ENCODE peak calls at places on chromosome 3, in six cellular contexts. Z, R, B, K, G and O are unnamed samples.

GRCh38 chr3:101279162-101279561 is 41.2 kb downstream of the IMPG2 start:
- DNase-seq in Z (no peak), R (no peak), B (no peak), K (no peak), G (no peak), O (no peak)

GRCh38 chr3:158102219-158102612 is 4.0 kb downstream of the SHOX2 start:
- DNase-seq in Z (no peak), R (no peak), B (no peak), K (no peak), G (no peak), O (no peak)

GRCh38 chr3:42709621-42710020 is 7.0 kb upstream of the HHATL start:
- DNase-seq in Z (no peak), R (no peak), B (peak), K (no peak), G (peak), O (peak)

GRCh38 chr3:189839576-189839975 is 208.4 kb downstream of the TP63 start:
- DNase-seq in Z (peak), R (no peak), B (no peak), K (no peak), G (no peak), O (no peak)

GRCh38 chr3:130565224-130565623 is 48.2 kb downstream of the COL6A6 start:
- DNase-seq in Z (no peak), R (no peak), B (no peak), K (no peak), G (no peak), O (no peak)

GRCh38 chr3:42490243-42490642 is 12.2 kb upstream of the VIPR1 start:
- DNase-seq in Z (no peak), R (no peak), B (peak), K (no peak), G (peak), O (peak)

GRCh38 chr3:70061111-70061510 is 61.6 kb downstream of the SAMMSON start:
- DNase-seq in Z (no peak), R (no peak), B (no peak), K (no peak), G (no peak), O (no peak)

GRCh38 chr3:122055215-122055614 is at the start of gene CD86:
- DNase-seq in Z (no peak), R (no peak), B (no peak), K (no peak), G (no peak), O (no peak)

GRCh38 chr3:42025388-42026138 is 63.7 kb upstream of the ULK4 start:
- DNase-seq in Z (peak), R (peak), B (peak), K (peak), G (peak), O (peak)

GRCh38 chr3:18559323-18559972 is 134.3 kb upstream of the SATB1 start:
- DNase-seq in Z (peak), R (peak), B (no peak), K (peak), G (no peak), O (no peak)

GRCh38 chr3:102106421-102107097 is 257.2 kb downstream of the NFKBIZ start:
- DNase-seq in Z (no peak), R (no peak), B (no peak), K (no peak), G (no peak), O (no peak)

GRCh38 chr3:140233702-140234101 is 298.7 kb downstream of the CLSTN2 start:
- DNase-seq in Z (no peak), R (no peak), B (no peak), K (no peak), G (no peak), O (no peak)

GRCh38 chr3:64687781-64688515 is at the start of gene ADAMTS9:
- DNase-seq in Z (peak), R (peak), B (peak), K (peak), G (peak), O (peak)

GRCh38 chr3:153051427-153052095 is 110.5 kb upstream of the RAP2B start:
- DNase-seq in Z (peak), R (no peak), B (no peak), K (no peak), G (no peak), O (no peak)

GRCh38 chr3:33949074-33949473 is 150.6 kb downstream of the PDCD6IP start:
- DNase-seq in Z (no peak), R (no peak), B (no peak), K (no peak), G (no peak), O (no peak)

GRCh38 chr3:33956211-33956610 is 157.8 kb downstream of the PDCD6IP start:
- DNase-seq in Z (no peak), R (no peak), B (no peak), K (no peak), G (no peak), O (no peak)

GRCh38 chr3:33957176-33957575 is 158.7 kb downstream of the PDCD6IP start:
- DNase-seq in Z (no peak), R (no peak), B (no peak), K (no peak), G (no peak), O (no peak)

DNA sequence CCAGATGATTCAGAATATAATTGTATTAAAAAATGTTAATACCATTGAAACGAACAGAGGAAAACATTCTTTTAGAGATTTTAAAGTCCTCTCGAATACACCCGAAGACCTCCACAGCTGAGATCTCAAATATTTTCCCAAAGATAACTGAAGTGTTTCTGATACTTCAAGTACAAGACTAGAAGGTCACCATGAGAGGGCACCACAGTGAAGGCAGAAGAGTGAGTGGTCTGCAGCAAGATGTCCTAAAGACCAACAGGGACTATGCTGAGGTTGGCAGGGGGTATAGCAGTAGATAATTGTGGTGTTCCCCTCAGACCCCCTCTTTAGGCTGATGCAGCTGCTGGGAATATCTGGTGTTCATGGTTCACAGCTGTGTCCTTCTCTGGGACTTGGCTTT is 156.5 kb downstream of the PDCD6IP start:
- DNase-seq in Z (no peak), R (no peak), B (no peak), K (no peak), G (no peak), O (no peak)
- TF ChIP-seq CTCF in Z (peak), R (peak), B (no peak), K (peak), G (no peak), O (peak)

DNA sequence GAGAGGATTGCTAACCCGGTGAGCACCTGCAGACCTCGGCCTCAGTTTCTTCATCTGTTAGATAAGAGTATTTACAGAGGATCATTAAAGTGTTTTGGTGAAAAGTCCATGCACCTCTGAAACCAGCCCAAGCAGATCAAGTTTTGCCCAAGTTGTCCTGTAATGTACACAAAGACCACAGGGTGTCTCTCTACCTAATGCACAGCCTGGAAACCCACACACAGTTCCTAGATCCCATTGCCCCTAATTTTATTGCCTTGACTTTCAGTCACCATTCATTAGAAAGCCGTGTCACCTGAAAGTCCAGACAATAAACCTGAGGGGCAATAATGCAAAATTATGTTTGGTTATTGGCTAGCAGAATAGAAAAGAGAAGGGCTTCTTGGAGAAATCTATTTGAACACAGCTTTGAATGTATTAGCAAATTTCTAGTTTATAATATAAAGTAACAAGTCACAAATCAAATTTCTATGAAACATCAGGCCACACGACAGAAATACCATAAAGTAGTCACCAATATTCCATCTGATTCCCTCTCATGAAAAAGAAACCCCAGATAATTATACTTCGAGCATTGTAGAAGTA is 161.3 kb upstream of the SLC2A2 start:
- DNase-seq in Z (peak), R (peak), B (no peak), K (peak), G (no peak), O (no peak)
- TF ChIP-seq CTCF in Z (peak), R (peak), B (peak), K (peak), G (peak), O (peak)

DNA sequence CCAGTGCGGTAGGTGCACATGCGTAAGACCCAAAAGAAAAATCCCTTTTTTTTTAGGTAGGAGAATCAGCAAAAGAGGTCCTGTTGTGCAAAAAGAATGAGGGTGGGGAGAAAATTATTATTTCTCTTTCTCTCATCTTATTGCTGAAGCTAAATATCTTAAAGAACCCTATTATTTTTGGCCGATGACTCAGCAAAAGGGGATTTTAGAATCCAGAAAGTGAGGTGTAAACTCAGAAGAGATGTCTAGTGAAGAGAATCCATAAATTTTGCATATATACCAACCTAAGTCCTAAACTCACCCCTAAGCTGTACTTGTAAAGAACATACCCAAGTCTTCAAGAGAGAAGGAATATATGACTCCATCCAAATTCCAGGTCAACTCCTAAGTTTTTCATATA is 386.3 kb upstream of the ZNF717 start:
- DNase-seq in Z (no peak), R (no peak), B (no peak), K (no peak), G (no peak), O (no peak)
- TF ChIP-seq CTCF in Z (no peak), R (no peak), B (no peak), K (no peak), G (no peak), O (no peak)

GRCh38 chr3:145055375-145056076 is 1083.9 kb downstream of the DIPK2A start:
- DNase-seq in Z (no peak), R (no peak), B (no peak), K (no peak), G (no peak), O (no peak)
- TF ChIP-seq CTCF in Z (no peak), R (no peak), B (no peak), K (no peak), G (no peak), O (no peak)

DNA sequence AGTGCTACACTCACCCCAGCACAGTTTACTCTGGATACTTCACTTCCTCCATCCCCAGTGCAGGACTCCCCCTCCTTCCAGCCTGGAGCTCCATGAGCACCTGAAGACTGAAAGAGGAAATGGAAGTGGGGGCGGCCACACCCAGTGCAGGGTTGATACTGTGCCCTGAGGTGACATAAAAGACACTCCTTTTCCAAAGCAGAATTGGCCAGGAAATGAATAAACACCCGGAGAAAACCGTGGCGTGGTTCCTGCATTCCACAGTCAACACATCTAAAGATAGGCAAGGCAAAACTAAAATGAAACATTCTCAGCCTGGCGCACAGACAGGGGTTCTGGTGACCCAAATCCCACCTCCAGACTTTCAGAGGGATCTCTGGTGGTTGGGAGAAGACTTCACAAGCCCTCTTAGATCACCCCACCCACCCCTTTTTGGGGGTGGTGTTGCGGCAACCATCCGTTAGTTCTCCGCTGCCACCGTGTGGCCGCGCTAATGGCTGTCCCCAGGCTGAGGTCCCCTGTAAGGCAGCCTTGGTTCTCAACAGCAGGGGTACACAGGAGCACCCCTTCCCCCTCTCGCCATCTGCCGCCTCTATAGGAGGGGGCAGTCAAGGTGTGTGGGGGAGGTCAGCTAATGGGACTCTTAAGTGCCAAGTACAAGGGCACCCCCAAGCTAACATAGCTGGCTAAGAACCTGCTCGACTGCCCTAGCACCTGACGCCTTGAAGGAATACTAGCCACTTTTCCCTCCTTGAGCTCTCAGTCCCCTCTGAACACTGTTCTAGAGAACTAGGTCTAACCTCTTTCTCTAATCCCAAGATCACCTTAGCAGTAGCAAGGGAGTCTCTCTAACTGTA is 2.6 kb upstream of the MST1R start:
- DNase-seq in Z (peak), R (peak), B (peak), K (peak), G (no peak), O (no peak)
- TF ChIP-seq CTCF in Z (peak), R (peak), B (peak), K (peak), G (peak), O (peak)

DNA sequence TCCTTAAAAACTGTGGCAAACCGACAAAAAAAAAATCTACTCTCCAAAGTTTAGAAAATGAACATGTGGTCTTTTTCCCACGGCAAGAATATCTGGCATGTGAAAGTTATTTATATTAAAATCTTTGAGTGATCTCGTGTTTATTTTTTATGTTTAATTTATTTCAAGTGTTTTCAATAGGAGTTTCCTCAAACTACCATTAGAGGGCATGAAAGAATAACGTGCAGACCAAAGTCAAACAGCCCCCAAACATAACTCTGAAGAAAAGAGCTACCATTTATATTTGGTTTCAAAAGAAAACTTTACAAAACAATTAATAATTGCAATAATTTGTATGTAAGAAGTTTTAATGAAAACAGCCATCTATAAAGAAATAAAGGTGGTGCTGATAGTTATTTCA is 286.3 kb downstream of the ZIC4 start:
- DNase-seq in Z (no peak), R (no peak), B (no peak), K (no peak), G (no peak), O (no peak)
- TF ChIP-seq CTCF in Z (peak), R (peak), B (peak), K (peak), G (no peak), O (peak)

DNA sequence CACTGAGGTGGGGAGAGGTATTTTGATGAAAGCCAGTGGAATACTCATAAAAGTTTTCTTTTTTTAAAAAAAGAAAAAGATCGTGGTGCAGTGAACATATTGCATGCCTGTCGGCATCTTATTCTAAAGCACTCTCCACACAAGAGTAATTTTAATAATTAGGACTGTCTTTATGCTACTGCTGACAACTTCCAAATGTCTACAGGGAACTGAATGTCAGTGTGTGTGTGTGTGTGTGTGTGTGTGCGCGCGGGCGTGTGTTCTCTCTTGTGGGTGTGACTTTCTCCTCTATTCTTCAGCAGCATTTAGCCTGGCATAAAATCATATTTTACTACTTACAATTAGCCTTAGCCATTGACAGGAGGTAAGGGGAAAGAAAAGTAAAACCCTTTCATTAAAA is 268.5 kb downstream of the C3orf38 start:
- DNase-seq in Z (no peak), R (no peak), B (no peak), K (no peak), G (no peak), O (no peak)
- TF ChIP-seq CTCF in Z (no peak), R (no peak), B (no peak), K (no peak), G (no peak), O (no peak)

GRCh38 chr3:55817177-55817576 is 330.1 kb upstream of the WNT5A start:
- DNase-seq in Z (no peak), R (no peak), B (no peak), K (no peak), G (no peak), O (no peak)
- TF ChIP-seq CTCF in Z (no peak), R (no peak), B (no peak), K (no peak), G (no peak), O (no peak)

GRCh38 chr3:184229424-184230080 is at the start of gene VWA5B2:
- DNase-seq in Z (peak), R (peak), B (peak), K (peak), G (no peak), O (peak)
- TF ChIP-seq CTCF in Z (no peak), R (peak), B (peak), K (peak), G (no peak), O (peak)

DNA sequence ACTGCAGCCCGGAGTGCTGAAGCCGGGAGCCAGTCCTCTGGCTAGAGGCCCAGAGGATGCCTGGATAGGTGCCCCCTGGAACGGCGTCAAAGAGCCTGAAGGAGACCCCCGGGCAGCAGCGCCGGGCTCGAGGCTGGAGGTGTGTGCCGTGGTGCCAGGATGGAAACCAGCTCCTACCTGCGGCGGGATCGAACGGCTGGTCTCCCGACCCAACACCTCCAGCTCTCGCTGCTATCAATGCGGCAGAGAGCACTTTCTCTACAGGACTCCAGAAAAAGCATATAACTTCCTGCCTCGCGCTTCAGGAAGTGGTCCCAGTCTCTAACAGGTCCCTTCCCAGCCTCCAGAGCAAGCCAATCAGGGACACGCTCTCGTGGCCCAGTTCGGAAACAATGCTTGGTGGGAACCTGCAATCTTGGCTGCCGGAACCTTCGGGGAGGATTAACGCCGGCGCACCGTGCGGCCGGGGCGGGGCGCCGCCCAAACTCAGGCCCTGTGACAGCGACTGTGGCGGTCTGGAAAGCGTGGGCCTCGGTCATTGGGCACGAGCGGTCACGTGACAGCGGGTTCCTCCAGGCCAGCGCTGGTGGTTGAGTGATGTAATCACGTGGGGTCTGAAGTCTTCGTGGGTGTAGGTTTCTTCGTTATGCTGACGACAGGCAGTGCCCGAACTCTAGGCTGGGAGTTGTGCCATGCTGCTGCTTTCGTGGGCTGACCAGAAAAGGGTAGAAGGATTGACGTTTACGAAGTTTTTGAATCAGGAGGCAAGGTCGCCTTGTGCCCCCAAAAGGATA is at the start of gene SLC33A1:
- DNase-seq in Z (peak), R (peak), B (peak), K (peak), G (peak), O (peak)
- TF ChIP-seq CTCF in Z (no peak), R (no peak), B (no peak), K (no peak), G (no peak), O (no peak)